ENCODE peak calls at places on chromosome 20, in six cellular contexts. W is H9, O is H1, K is IMR-90, B is trophoblast cell, U is mesenchymal stem cell. P is an unnamed sample.
A peak's percentile ranks its signal among the peaks of the same experiment; 100 is the strongest.

GRCh38 chr20:36821964-36822437 is 48.4 kb upstream of the DSN1 start:
- DNase-seq in U (no peak), K (no peak), O (no peak), B (peak; percentile 79), W (no peak), P (no peak)

GRCh38 chr20:45044084-45044573 is 56.8 kb downstream of the KCNS1 start:
- DNase-seq in U (peak; percentile 83), W (peak; percentile 38), K (peak; percentile 86), O (no peak), B (peak; percentile 92), P (peak; percentile 44)

GRCh38 chr20:6852478-6852877 is 85.0 kb downstream of the BMP2 start:
- DNase-seq in U (no peak), O (no peak), B (no peak), W (no peak), K (no peak), P (no peak)

GRCh38 chr20:35604444-35604750 is 11.2 kb upstream of the SPAG4 start:
- DNase-seq in O (peak; percentile 86), B (no peak), W (peak; percentile 83), U (peak; percentile 22), K (no peak), P (no peak)

GRCh38 chr20:57260959-57261357 is 5.5 kb downstream of the BMP7 start:
- DNase-seq in U (peak; percentile 4), W (no peak), O (no peak), K (peak; percentile 20), B (no peak), P (no peak)

GRCh38 chr20:33766686-33767085 is 34.9 kb downstream of the ZNF341 start:
- DNase-seq in K (no peak), O (no peak), U (no peak), B (no peak), W (no peak), P (no peak)

GRCh38 chr20:44582321-44583025 is at the start of gene PKIG:
- DNase-seq in W (no peak), O (no peak), B (no peak), U (peak; percentile 88), K (peak; percentile 90), P (peak; percentile 26)

GRCh38 chr20:64068381-64069208 is 5.6 kb downstream of the TCEA2 start:
- DNase-seq in K (no peak), B (no peak), U (no peak), W (no peak), O (no peak), P (no peak)

GRCh38 chr20:23915844-23916243 is 36.3 kb upstream of the CST5 start:
- DNase-seq in B (no peak), K (no peak), O (no peak), W (no peak), U (no peak), P (no peak)

GRCh38 chr20:62571667-62572344 is 70.5 kb upstream of the SLCO4A1 start:
- DNase-seq in B (no peak), U (no peak), O (no peak), K (no peak), W (peak; percentile 62), P (no peak)
- H3K14ac ChIP-seq in B (no peak overlapping the region), U (no peak overlapping the region), O (no peak overlapping the region), K (no peak overlapping the region), W (no peak overlapping the region), P (peak overlapping the region; percentile 67)

GRCh38 chr20:22080985-22081384 is 375.5 kb downstream of the PAX1 start:
- DNase-seq in K (no peak), U (no peak), W (no peak), O (no peak), B (no peak), P (no peak)
- H3K14ac ChIP-seq in K (no peak overlapping the region), U (no peak overlapping the region), W (no peak overlapping the region), O (no peak overlapping the region), B (no peak overlapping the region), P (no peak overlapping the region)

DNA sequence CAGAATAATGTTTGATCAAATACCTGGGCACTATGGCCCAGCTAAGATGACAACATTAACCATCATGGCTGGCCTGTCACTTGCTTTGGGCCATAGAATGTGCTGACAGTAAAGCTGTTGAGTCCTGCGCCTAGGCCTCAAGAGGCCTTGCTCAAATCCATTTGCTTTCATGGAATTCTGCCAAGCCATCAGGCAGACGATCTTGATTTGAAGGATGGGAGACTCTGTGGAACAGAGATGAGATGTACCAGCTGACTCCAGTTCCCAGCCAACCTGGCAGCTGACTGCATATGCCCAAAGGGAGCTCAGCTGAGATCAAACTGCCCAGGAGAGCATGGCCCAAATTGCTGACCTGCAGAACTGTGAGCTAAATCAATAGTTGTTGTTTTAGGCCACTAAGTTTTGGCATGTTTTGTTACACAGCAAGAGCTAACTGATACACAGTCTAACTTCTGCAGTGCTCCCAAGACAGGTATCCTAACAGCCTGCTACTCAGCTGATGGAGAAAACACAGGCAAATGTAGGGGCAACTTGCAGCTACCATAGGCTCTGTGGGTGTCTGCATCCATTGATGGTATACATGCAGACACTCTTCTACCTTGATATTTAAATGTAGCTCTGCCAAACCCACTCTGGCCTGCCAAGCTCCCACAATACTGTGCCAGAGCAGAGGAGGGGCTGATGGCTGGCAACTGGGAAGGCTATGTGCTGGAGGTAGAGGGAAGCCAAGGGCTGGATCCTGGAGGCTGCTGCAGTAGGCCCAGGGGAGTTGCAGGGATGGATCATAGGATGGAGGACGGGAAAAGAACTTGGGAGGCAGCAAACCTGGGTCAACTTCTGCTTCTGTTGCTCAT is 55.2 kb upstream of the RNF24 start:
- DNase-seq in K (no peak), W (no peak), U (no peak), O (no peak), B (no peak), P (no peak)
- H3K14ac ChIP-seq in K (peak overlapping the region; percentile 61), W (no peak overlapping the region), U (peak overlapping the region; percentile 63), O (no peak overlapping the region), B (no peak overlapping the region), P (no peak overlapping the region)

DNA sequence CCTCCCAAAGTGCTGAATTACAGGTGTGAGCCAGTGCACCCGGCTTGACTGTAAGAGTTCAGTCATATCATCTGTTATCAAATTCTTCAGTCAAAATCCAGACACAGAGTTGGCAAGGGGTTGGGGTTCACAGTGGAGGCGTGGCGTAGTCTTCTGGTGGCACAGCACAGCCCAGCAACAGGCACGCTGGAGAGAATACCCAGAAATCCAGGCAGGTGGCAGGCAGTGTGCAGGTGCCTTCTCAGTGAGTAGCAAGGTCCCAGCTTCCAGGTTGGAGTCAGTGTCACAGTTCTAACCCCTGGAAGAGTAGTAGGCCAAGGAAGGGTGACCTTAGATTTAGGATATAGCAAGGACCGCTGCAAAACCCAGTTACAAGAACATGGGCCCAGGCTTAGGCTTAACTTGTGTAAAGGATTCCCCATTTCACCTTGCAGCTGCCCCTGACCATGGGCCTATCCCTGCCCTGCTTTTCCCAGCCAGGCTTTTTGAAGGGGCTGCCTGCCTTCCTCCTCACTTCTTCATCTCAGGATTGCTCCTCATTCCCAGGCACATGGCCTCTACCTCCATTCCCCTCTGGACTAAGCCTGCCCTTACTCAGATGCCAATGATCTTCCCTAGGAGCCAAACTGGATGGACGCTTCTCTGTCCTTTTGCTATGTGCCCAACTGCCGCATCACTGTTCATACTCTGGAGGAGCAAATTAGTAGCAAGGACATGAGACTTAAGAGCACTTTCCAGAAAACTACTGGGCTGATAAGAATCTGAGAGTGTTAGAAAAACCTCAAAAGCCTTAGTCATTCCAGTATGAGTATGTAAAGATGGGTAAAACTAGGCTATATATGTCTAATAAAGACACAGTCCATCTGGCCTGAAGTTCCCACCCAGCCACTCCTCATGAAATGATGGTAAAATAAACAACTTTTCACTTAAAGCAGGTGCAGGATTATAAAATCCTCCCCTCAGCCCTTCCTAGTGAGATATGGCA is 30.3 kb downstream of the SHLD1 start:
- DNase-seq in K (peak; percentile 67), W (no peak), O (no peak), U (peak; percentile 77), B (no peak), P (no peak)
- H3K14ac ChIP-seq in K (no peak overlapping the region), W (no peak overlapping the region), O (no peak overlapping the region), U (no peak overlapping the region), B (no peak overlapping the region), P (no peak overlapping the region)

DNA sequence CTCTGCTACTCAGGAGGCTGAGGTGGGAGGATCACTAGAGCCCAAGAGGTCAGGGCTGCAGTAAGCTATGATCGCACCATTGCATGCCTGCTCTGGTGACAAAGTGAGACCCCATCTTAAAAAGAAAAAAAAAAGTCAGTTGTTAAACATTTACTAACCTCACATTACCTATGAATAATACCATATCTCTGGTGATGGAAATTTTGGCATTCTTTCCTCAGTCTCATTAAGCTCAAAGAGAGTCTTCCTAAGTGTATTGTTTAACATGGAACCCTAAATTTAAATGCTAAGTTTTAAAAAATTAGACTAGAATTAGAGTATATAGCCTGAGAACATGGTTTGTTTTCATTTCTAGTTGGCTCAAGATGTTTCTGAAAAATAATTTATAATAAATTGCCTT is 11.3 kb upstream of the BFSP1 start:
- DNase-seq in K (no peak), O (no peak), U (no peak), B (no peak), W (no peak), P (no peak)
- H3K14ac ChIP-seq in K (no peak overlapping the region), O (no peak overlapping the region), U (no peak overlapping the region), B (no peak overlapping the region), W (no peak overlapping the region), P (no peak overlapping the region)

GRCh38 chr20:53718622-53719021 is 125.0 kb upstream of the ZNF217 start:
- DNase-seq in K (no peak), W (no peak), U (no peak), O (no peak), B (no peak), P (no peak)
- H3K14ac ChIP-seq in K (no peak overlapping the region), W (no peak overlapping the region), U (no peak overlapping the region), O (no peak overlapping the region), B (no peak overlapping the region), P (no peak overlapping the region)